ENCODE peak calls at places on chromosomes 2 and 18, in ten cellular contexts. One of them, this sample, is unnamed.

GRCh38 chr2:98761267-98761781 is 30.4 kb upstream of the MGAT4A start:
- DNase-seq in Caco-2: no peak
- DNase-seq in CD8-positive, alpha-beta T cell: peak
- DNase-seq in heart right ventricle: no peak
- DNase-seq in mesenchymal stem cell: no peak
- DNase-seq in right cardiac atrium: no peak
- DNase-seq in CD8-positive, alpha-beta memory T cell: no peak
- DNase-seq in AG10803: no peak
- DNase-seq in body of pancreas: no peak
- DNase-seq in HFF-Myc: no peak
- DNase-seq in this sample: no peak

GRCh38 chr2:236526459-236527197 is 43.0 kb upstream of the ACKR3 start:
- DNase-seq in Caco-2: no peak
- DNase-seq in CD8-positive, alpha-beta T cell: peak
- DNase-seq in heart right ventricle: no peak
- DNase-seq in mesenchymal stem cell: no peak
- DNase-seq in right cardiac atrium: no peak
- DNase-seq in CD8-positive, alpha-beta memory T cell: no peak
- DNase-seq in AG10803: no peak
- DNase-seq in body of pancreas: no peak
- DNase-seq in HFF-Myc: no peak
- DNase-seq in this sample: no peak

GRCh38 chr2:8249191-8249590 is 432.7 kb upstream of the ID2 start:
- DNase-seq in Caco-2: no peak
- DNase-seq in CD8-positive, alpha-beta T cell: no peak
- DNase-seq in heart right ventricle: no peak
- DNase-seq in mesenchymal stem cell: no peak
- DNase-seq in right cardiac atrium: peak
- DNase-seq in CD8-positive, alpha-beta memory T cell: no peak
- DNase-seq in AG10803: peak
- DNase-seq in body of pancreas: no peak
- DNase-seq in HFF-Myc: no peak
- DNase-seq in this sample: no peak

GRCh38 chr18:55856679-55857078 is 268.7 kb upstream of the TCF4 start:
- DNase-seq in Caco-2: no peak
- DNase-seq in CD8-positive, alpha-beta T cell: no peak
- DNase-seq in heart right ventricle: no peak
- DNase-seq in mesenchymal stem cell: no peak
- DNase-seq in right cardiac atrium: no peak
- DNase-seq in CD8-positive, alpha-beta memory T cell: no peak
- DNase-seq in AG10803: peak
- DNase-seq in body of pancreas: no peak
- DNase-seq in HFF-Myc: no peak
- DNase-seq in this sample: no peak

GRCh38 chr2:175166216-175166824 is 1.7 kb downstream of the ATF2 start:
- DNase-seq in Caco-2: no peak
- DNase-seq in CD8-positive, alpha-beta T cell: no peak
- DNase-seq in heart right ventricle: no peak
- DNase-seq in mesenchymal stem cell: peak
- DNase-seq in right cardiac atrium: no peak
- DNase-seq in CD8-positive, alpha-beta memory T cell: no peak
- DNase-seq in AG10803: no peak
- DNase-seq in body of pancreas: no peak
- DNase-seq in HFF-Myc: no peak
- DNase-seq in this sample: no peak

GRCh38 chr18:73118121-73118816 is 250.5 kb upstream of the NETO1 start:
- DNase-seq in Caco-2: no peak
- DNase-seq in CD8-positive, alpha-beta T cell: no peak
- DNase-seq in heart right ventricle: no peak
- DNase-seq in mesenchymal stem cell: peak
- DNase-seq in right cardiac atrium: no peak
- DNase-seq in CD8-positive, alpha-beta memory T cell: no peak
- DNase-seq in AG10803: peak
- DNase-seq in body of pancreas: no peak
- DNase-seq in HFF-Myc: no peak
- DNase-seq in this sample: no peak

GRCh38 chr18:67402543-67402942 is 114.0 kb downstream of the DSEL start:
- DNase-seq in Caco-2: no peak
- DNase-seq in CD8-positive, alpha-beta T cell: no peak
- DNase-seq in heart right ventricle: no peak
- DNase-seq in mesenchymal stem cell: peak
- DNase-seq in right cardiac atrium: no peak
- DNase-seq in CD8-positive, alpha-beta memory T cell: no peak
- DNase-seq in AG10803: peak
- DNase-seq in body of pancreas: no peak
- DNase-seq in HFF-Myc: no peak
- DNase-seq in this sample: no peak

GRCh38 chr2:174553811-174554493 is 43.7 kb downstream of the WIPF1 start:
- DNase-seq in Caco-2: no peak
- DNase-seq in CD8-positive, alpha-beta T cell: no peak
- DNase-seq in heart right ventricle: no peak
- DNase-seq in mesenchymal stem cell: no peak
- DNase-seq in right cardiac atrium: no peak
- DNase-seq in CD8-positive, alpha-beta memory T cell: peak
- DNase-seq in AG10803: no peak
- DNase-seq in body of pancreas: no peak
- DNase-seq in HFF-Myc: no peak
- DNase-seq in this sample: no peak

GRCh38 chr2:655626-656025 is 21.6 kb downstream of the TMEM18 start:
- DNase-seq in Caco-2: no peak
- DNase-seq in CD8-positive, alpha-beta T cell: no peak
- DNase-seq in heart right ventricle: no peak
- DNase-seq in mesenchymal stem cell: peak
- DNase-seq in right cardiac atrium: no peak
- DNase-seq in CD8-positive, alpha-beta memory T cell: no peak
- DNase-seq in AG10803: peak
- DNase-seq in body of pancreas: no peak
- DNase-seq in HFF-Myc: no peak
- DNase-seq in this sample: no peak

GRCh38 chr18:3703732-3704176 is 253.8 kb downstream of the TGIF1 start:
- DNase-seq in Caco-2: peak
- DNase-seq in CD8-positive, alpha-beta T cell: no peak
- DNase-seq in heart right ventricle: peak
- DNase-seq in mesenchymal stem cell: peak
- DNase-seq in right cardiac atrium: peak
- DNase-seq in CD8-positive, alpha-beta memory T cell: no peak
- DNase-seq in AG10803: peak
- DNase-seq in body of pancreas: peak
- DNase-seq in HFF-Myc: peak
- DNase-seq in this sample: peak

GRCh38 chr2:99864561-99865216 is 277.7 kb downstream of the AFF3 start:
- DNase-seq in Caco-2: no peak
- DNase-seq in CD8-positive, alpha-beta T cell: no peak
- DNase-seq in heart right ventricle: peak
- DNase-seq in mesenchymal stem cell: no peak
- DNase-seq in right cardiac atrium: peak
- DNase-seq in CD8-positive, alpha-beta memory T cell: no peak
- DNase-seq in AG10803: peak
- DNase-seq in body of pancreas: no peak
- DNase-seq in HFF-Myc: no peak
- DNase-seq in this sample: peak
- H3K4me3 ChIP-seq in Caco-2: no peak
- H3K4me3 ChIP-seq in CD8-positive, alpha-beta T cell: no peak
- H3K4me3 ChIP-seq in heart right ventricle: no peak
- H3K4me3 ChIP-seq in mesenchymal stem cell: no peak
- H3K4me3 ChIP-seq in right cardiac atrium: no peak
- H3K4me3 ChIP-seq in CD8-positive, alpha-beta memory T cell: no peak
- H3K4me3 ChIP-seq in AG10803: no peak
- H3K4me3 ChIP-seq in body of pancreas: no peak
- H3K4me3 ChIP-seq in HFF-Myc: no peak
- H3K4me3 ChIP-seq in this sample: no peak

GRCh38 chr2:240892925-240893324 is 3.0 kb downstream of the MAB21L4 start:
- DNase-seq in Caco-2: no peak
- DNase-seq in CD8-positive, alpha-beta T cell: no peak
- DNase-seq in heart right ventricle: no peak
- DNase-seq in mesenchymal stem cell: no peak
- DNase-seq in right cardiac atrium: no peak
- DNase-seq in CD8-positive, alpha-beta memory T cell: no peak
- DNase-seq in AG10803: no peak
- DNase-seq in body of pancreas: no peak
- DNase-seq in HFF-Myc: no peak
- DNase-seq in this sample: no peak
- H3K4me3 ChIP-seq in Caco-2: no peak
- H3K4me3 ChIP-seq in CD8-positive, alpha-beta T cell: no peak
- H3K4me3 ChIP-seq in heart right ventricle: no peak
- H3K4me3 ChIP-seq in mesenchymal stem cell: no peak
- H3K4me3 ChIP-seq in right cardiac atrium: no peak
- H3K4me3 ChIP-seq in CD8-positive, alpha-beta memory T cell: no peak
- H3K4me3 ChIP-seq in AG10803: no peak
- H3K4me3 ChIP-seq in body of pancreas: no peak
- H3K4me3 ChIP-seq in HFF-Myc: no peak
- H3K4me3 ChIP-seq in this sample: no peak

DNA sequence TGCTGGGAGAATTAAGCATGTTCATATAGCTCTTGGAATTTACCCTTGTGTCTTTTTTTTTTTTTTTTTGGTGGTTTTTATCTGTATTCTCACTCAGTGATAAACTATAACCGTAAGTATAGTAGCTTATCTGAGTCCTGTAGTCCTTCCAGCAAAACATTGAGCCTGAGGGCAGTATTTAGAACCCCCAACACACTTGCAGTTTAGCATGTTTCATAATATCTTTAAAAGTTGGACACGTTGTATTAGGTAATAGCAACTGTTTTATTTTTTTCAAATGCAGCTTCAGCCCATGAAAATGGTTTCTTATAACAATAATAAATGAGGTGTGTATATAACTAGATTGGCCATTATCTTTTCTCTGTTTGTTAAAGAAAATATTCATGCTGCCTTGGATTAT is 603.5 kb upstream of the HS6ST1 start:
- DNase-seq in Caco-2: no peak
- DNase-seq in CD8-positive, alpha-beta T cell: no peak
- DNase-seq in heart right ventricle: no peak
- DNase-seq in mesenchymal stem cell: no peak
- DNase-seq in right cardiac atrium: no peak
- DNase-seq in CD8-positive, alpha-beta memory T cell: no peak
- DNase-seq in AG10803: no peak
- DNase-seq in body of pancreas: no peak
- DNase-seq in HFF-Myc: no peak
- DNase-seq in this sample: no peak
- H3K4me3 ChIP-seq in Caco-2: no peak
- H3K4me3 ChIP-seq in CD8-positive, alpha-beta T cell: no peak
- H3K4me3 ChIP-seq in heart right ventricle: no peak
- H3K4me3 ChIP-seq in mesenchymal stem cell: no peak
- H3K4me3 ChIP-seq in right cardiac atrium: no peak
- H3K4me3 ChIP-seq in CD8-positive, alpha-beta memory T cell: no peak
- H3K4me3 ChIP-seq in AG10803: no peak
- H3K4me3 ChIP-seq in body of pancreas: no peak
- H3K4me3 ChIP-seq in HFF-Myc: no peak
- H3K4me3 ChIP-seq in this sample: no peak

DNA sequence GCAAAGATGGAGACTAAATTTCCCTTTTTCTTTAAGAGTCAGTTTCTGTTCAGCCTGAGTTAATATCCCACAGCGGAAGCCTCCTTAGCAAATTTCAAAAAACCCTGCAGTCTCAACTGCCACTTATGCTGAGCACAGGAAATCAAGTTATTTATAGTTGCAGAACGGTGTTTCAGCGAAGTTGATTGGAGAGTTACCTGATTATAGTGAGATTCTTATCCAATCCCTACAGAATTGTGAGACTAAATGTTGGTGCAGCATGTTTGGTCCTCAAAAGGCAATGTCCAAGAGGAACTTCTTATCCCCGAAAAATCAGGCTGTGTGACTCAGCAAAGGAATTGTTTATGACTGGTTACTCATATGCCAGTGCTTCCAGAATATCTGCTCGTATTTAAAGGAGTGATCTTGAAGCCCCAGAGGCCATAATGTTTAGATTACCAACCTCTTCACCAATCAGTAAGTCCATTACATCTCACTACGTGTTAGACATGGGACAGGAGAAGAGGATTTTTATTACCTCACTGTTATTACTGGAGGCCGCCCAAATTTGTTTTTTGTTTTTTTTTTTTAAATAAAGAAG is 67.9 kb downstream of the LRRFIP1 start:
- DNase-seq in Caco-2: no peak
- DNase-seq in CD8-positive, alpha-beta T cell: peak
- DNase-seq in heart right ventricle: no peak
- DNase-seq in mesenchymal stem cell: peak
- DNase-seq in right cardiac atrium: no peak
- DNase-seq in CD8-positive, alpha-beta memory T cell: no peak
- DNase-seq in AG10803: peak
- DNase-seq in body of pancreas: no peak
- DNase-seq in HFF-Myc: peak
- DNase-seq in this sample: no peak
- H3K4me3 ChIP-seq in Caco-2: no peak
- H3K4me3 ChIP-seq in CD8-positive, alpha-beta T cell: peak
- H3K4me3 ChIP-seq in heart right ventricle: peak
- H3K4me3 ChIP-seq in mesenchymal stem cell: peak
- H3K4me3 ChIP-seq in right cardiac atrium: peak
- H3K4me3 ChIP-seq in CD8-positive, alpha-beta memory T cell: peak
- H3K4me3 ChIP-seq in AG10803: no peak
- H3K4me3 ChIP-seq in body of pancreas: no peak
- H3K4me3 ChIP-seq in HFF-Myc: peak
- H3K4me3 ChIP-seq in this sample: no peak